ENCODE peak calls at places on chromosomes 3 and 15, in nine cellular contexts. One of them, this sample, is unnamed.

GRCh38 chr3:14203521-14204079 is 25.0 kb downstream of the LSM3 start:
- DNase-seq in upper lobe of right lung: no peak
- DNase-seq in thoracic aorta: no peak
- DNase-seq in heart right ventricle: peak; percentile 72
- DNase-seq in lower leg skin: peak; percentile 90
- DNase-seq in thyroid gland: peak; percentile 79
- DNase-seq in brain microvascular endothelial cell: peak; percentile 74
- DNase-seq in fibroblast of pulmonary artery: peak; percentile 92
- DNase-seq in HepG2: peak; percentile 64
- DNase-seq in this sample: peak; percentile 73

GRCh38 chr3:190385835-190386688 is 1.9 kb upstream of the CLDN16 start:
- DNase-seq in fibroblast of pulmonary artery: peak; percentile 97
- DNase-seq in upper lobe of right lung: no peak
- DNase-seq in brain microvascular endothelial cell: peak; percentile 97
- DNase-seq in thoracic aorta: no peak
- DNase-seq in thyroid gland: peak; percentile 27
- DNase-seq in heart right ventricle: no peak
- DNase-seq in lower leg skin: no peak
- DNase-seq in HepG2: peak; percentile 53
- DNase-seq in this sample: peak; percentile 90

GRCh38 chr3:79983063-79983561 is 215.3 kb upstream of the ROBO1 start:
- DNase-seq in fibroblast of pulmonary artery: no peak
- DNase-seq in upper lobe of right lung: no peak
- DNase-seq in brain microvascular endothelial cell: no peak
- DNase-seq in heart right ventricle: no peak
- DNase-seq in thyroid gland: no peak
- DNase-seq in thoracic aorta: no peak
- DNase-seq in lower leg skin: no peak
- DNase-seq in HepG2: no peak
- DNase-seq in this sample: no peak

GRCh38 chr15:68214838-68215234 is 9.7 kb upstream of the CALML4 start:
- DNase-seq in lower leg skin: peak; percentile 77
- DNase-seq in thoracic aorta: no peak
- DNase-seq in heart right ventricle: no peak
- DNase-seq in HepG2: no peak
- DNase-seq in brain microvascular endothelial cell: no peak
- DNase-seq in upper lobe of right lung: no peak
- DNase-seq in fibroblast of pulmonary artery: no peak
- DNase-seq in thyroid gland: no peak
- DNase-seq in this sample: no peak

GRCh38 chr3:44223274-44223673 is 18.4 kb upstream of the TOPAZ1 start:
- DNase-seq in lower leg skin: no peak
- DNase-seq in heart right ventricle: no peak
- DNase-seq in upper lobe of right lung: no peak
- DNase-seq in thoracic aorta: no peak
- DNase-seq in HepG2: no peak
- DNase-seq in brain microvascular endothelial cell: peak; percentile 16
- DNase-seq in thyroid gland: no peak
- DNase-seq in fibroblast of pulmonary artery: no peak
- DNase-seq in this sample: no peak

GRCh38 chr3:133125802-133126201 is 87.6 kb downstream of the TMEM108 start:
- DNase-seq in thyroid gland: no peak
- DNase-seq in heart right ventricle: no peak
- DNase-seq in upper lobe of right lung: no peak
- DNase-seq in fibroblast of pulmonary artery: no peak
- DNase-seq in thoracic aorta: no peak
- DNase-seq in brain microvascular endothelial cell: no peak
- DNase-seq in HepG2: no peak
- DNase-seq in lower leg skin: no peak
- DNase-seq in this sample: no peak

GRCh38 chr3:105496343-105496742 is 129.6 kb downstream of the ALCAM start:
- DNase-seq in thoracic aorta: no peak
- DNase-seq in HepG2: no peak
- DNase-seq in upper lobe of right lung: no peak
- DNase-seq in thyroid gland: no peak
- DNase-seq in brain microvascular endothelial cell: no peak
- DNase-seq in fibroblast of pulmonary artery: no peak
- DNase-seq in lower leg skin: no peak
- DNase-seq in heart right ventricle: no peak
- DNase-seq in this sample: no peak

GRCh38 chr3:119331661-119332060 is 37.5 kb downstream of the ARHGAP31 start:
- DNase-seq in fibroblast of pulmonary artery: peak; percentile 23
- DNase-seq in lower leg skin: no peak
- DNase-seq in thoracic aorta: no peak
- DNase-seq in heart right ventricle: no peak
- DNase-seq in upper lobe of right lung: no peak
- DNase-seq in brain microvascular endothelial cell: no peak
- DNase-seq in thyroid gland: peak; percentile 42
- DNase-seq in HepG2: no peak
- DNase-seq in this sample: no peak

GRCh38 chr3:180362081-180362480 is 239.9 kb upstream of the TTC14 start:
- DNase-seq in thoracic aorta: no peak
- DNase-seq in HepG2: no peak
- DNase-seq in fibroblast of pulmonary artery: no peak
- DNase-seq in upper lobe of right lung: no peak
- DNase-seq in lower leg skin: no peak
- DNase-seq in heart right ventricle: no peak
- DNase-seq in thyroid gland: no peak
- DNase-seq in brain microvascular endothelial cell: no peak
- DNase-seq in this sample: no peak

GRCh38 chr3:62873672-62874397 is 1.4 kb downstream of the CADPS start:
- DNase-seq in thyroid gland: peak; percentile 37
- DNase-seq in upper lobe of right lung: no peak
- DNase-seq in lower leg skin: no peak
- DNase-seq in HepG2: no peak
- DNase-seq in thoracic aorta: no peak
- DNase-seq in brain microvascular endothelial cell: no peak
- DNase-seq in fibroblast of pulmonary artery: no peak
- DNase-seq in heart right ventricle: peak; percentile 52
- DNase-seq in this sample: no peak

GRCh38 chr3:131091768-131092167 is 65.1 kb downstream of the NEK11 start:
- DNase-seq in fibroblast of pulmonary artery: no peak
- DNase-seq in brain microvascular endothelial cell: peak; percentile 28
- DNase-seq in HepG2: peak; percentile 8
- DNase-seq in heart right ventricle: no peak
- DNase-seq in upper lobe of right lung: no peak
- DNase-seq in thyroid gland: no peak
- DNase-seq in lower leg skin: no peak
- DNase-seq in thoracic aorta: no peak
- DNase-seq in this sample: no peak

GRCh38 chr15:70081612-70082011 is 16.1 kb downstream of the TLE3 start:
- DNase-seq in HepG2: no peak
- DNase-seq in upper lobe of right lung: no peak
- DNase-seq in fibroblast of pulmonary artery: no peak
- DNase-seq in brain microvascular endothelial cell: no peak
- DNase-seq in lower leg skin: no peak
- DNase-seq in thoracic aorta: no peak
- DNase-seq in thyroid gland: no peak
- DNase-seq in heart right ventricle: no peak
- DNase-seq in this sample: no peak
- H3K4me3 ChIP-seq in HepG2: no peak overlapping the region
- H3K4me3 ChIP-seq in upper lobe of right lung: no peak overlapping the region
- H3K4me3 ChIP-seq in fibroblast of pulmonary artery: no peak overlapping the region
- H3K4me3 ChIP-seq in brain microvascular endothelial cell: no peak overlapping the region
- H3K4me3 ChIP-seq in lower leg skin: no peak overlapping the region
- H3K4me3 ChIP-seq in thoracic aorta: no peak overlapping the region
- H3K4me3 ChIP-seq in thyroid gland: no peak overlapping the region
- H3K4me3 ChIP-seq in heart right ventricle: no peak overlapping the region
- H3K4me3 ChIP-seq in this sample: no peak overlapping the region

DNA sequence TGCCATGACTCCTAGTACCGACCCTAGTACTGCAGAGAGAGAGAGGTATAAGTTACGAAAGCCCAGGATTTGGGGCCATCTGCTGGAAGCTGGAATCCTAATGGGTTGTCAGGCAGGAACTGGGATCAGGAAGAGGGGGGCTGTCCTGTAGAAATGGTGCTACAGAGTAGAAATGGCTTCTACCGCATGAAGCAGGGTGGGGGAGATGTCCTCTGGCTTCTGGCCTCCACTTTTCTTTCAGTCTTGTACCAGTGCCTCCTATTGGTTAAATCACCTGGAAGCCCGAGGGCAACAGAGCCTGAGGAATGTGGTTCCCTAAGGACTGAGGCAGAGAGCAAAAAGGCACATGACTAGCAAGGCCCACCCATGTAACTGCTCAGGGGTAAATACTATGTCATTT is 20.4 kb upstream of the MITF start:
- DNase-seq in lower leg skin: no peak
- DNase-seq in upper lobe of right lung: no peak
- DNase-seq in fibroblast of pulmonary artery: no peak
- DNase-seq in brain microvascular endothelial cell: no peak
- DNase-seq in thyroid gland: no peak
- DNase-seq in HepG2: no peak
- DNase-seq in heart right ventricle: no peak
- DNase-seq in thoracic aorta: no peak
- DNase-seq in this sample: no peak
- TF ChIP-seq CTCF in lower leg skin: no peak
- TF ChIP-seq CTCF in upper lobe of right lung: no peak
- TF ChIP-seq CTCF in fibroblast of pulmonary artery: no peak
- TF ChIP-seq CTCF in brain microvascular endothelial cell: no peak
- TF ChIP-seq CTCF in thyroid gland: no peak
- TF ChIP-seq CTCF in HepG2: no peak
- TF ChIP-seq CTCF in heart right ventricle: no peak
- TF ChIP-seq CTCF in thoracic aorta: no peak
- TF ChIP-seq CTCF in this sample: no peak

GRCh38 chr3:27468283-27468886 is 15.8 kb downstream of the SLC4A7 start:
- DNase-seq in thoracic aorta: no peak
- DNase-seq in thyroid gland: no peak
- DNase-seq in lower leg skin: no peak
- DNase-seq in upper lobe of right lung: no peak
- DNase-seq in brain microvascular endothelial cell: no peak
- DNase-seq in heart right ventricle: no peak
- DNase-seq in HepG2: no peak
- DNase-seq in fibroblast of pulmonary artery: no peak
- DNase-seq in this sample: no peak

GRCh38 chr3:27467545-27467944 is 16.6 kb downstream of the SLC4A7 start:
- DNase-seq in upper lobe of right lung: no peak
- DNase-seq in heart right ventricle: no peak
- DNase-seq in brain microvascular endothelial cell: no peak
- DNase-seq in HepG2: peak; percentile 28
- DNase-seq in thyroid gland: no peak
- DNase-seq in fibroblast of pulmonary artery: peak; percentile 71
- DNase-seq in lower leg skin: no peak
- DNase-seq in thoracic aorta: no peak
- DNase-seq in this sample: no peak

GRCh38 chr3:27472166-27472565 is 12.0 kb downstream of the SLC4A7 start:
- DNase-seq in thoracic aorta: no peak
- DNase-seq in fibroblast of pulmonary artery: no peak
- DNase-seq in upper lobe of right lung: no peak
- DNase-seq in brain microvascular endothelial cell: no peak
- DNase-seq in thyroid gland: no peak
- DNase-seq in HepG2: no peak
- DNase-seq in heart right ventricle: no peak
- DNase-seq in lower leg skin: no peak
- DNase-seq in this sample: no peak
- H3K4me3 ChIP-seq in thoracic aorta: no peak overlapping the region
- H3K4me3 ChIP-seq in fibroblast of pulmonary artery: no peak overlapping the region
- H3K4me3 ChIP-seq in upper lobe of right lung: no peak overlapping the region
- H3K4me3 ChIP-seq in brain microvascular endothelial cell: no peak overlapping the region
- H3K4me3 ChIP-seq in thyroid gland: no peak overlapping the region
- H3K4me3 ChIP-seq in HepG2: no peak overlapping the region
- H3K4me3 ChIP-seq in heart right ventricle: no peak overlapping the region
- H3K4me3 ChIP-seq in lower leg skin: no peak overlapping the region
- H3K4me3 ChIP-seq in this sample: no peak overlapping the region

GRCh38 chr15:35755237-35755802 is 209.4 kb upstream of the DPH6 start:
- DNase-seq in heart right ventricle: no peak
- DNase-seq in fibroblast of pulmonary artery: no peak
- DNase-seq in brain microvascular endothelial cell: no peak
- DNase-seq in HepG2: no peak
- DNase-seq in thyroid gland: no peak
- DNase-seq in thoracic aorta: no peak
- DNase-seq in upper lobe of right lung: no peak
- DNase-seq in lower leg skin: no peak
- DNase-seq in this sample: peak; percentile 23

GRCh38 chr15:35750051-35750450 is 204.1 kb upstream of the DPH6 start:
- DNase-seq in thyroid gland: no peak
- DNase-seq in lower leg skin: no peak
- DNase-seq in brain microvascular endothelial cell: no peak
- DNase-seq in upper lobe of right lung: no peak
- DNase-seq in thoracic aorta: no peak
- DNase-seq in heart right ventricle: no peak
- DNase-seq in HepG2: no peak
- DNase-seq in fibroblast of pulmonary artery: no peak
- DNase-seq in this sample: no peak

GRCh38 chr15:35753486-35753885 is 207.5 kb upstream of the DPH6 start:
- DNase-seq in upper lobe of right lung: no peak
- DNase-seq in lower leg skin: no peak
- DNase-seq in HepG2: no peak
- DNase-seq in brain microvascular endothelial cell: no peak
- DNase-seq in thoracic aorta: no peak
- DNase-seq in fibroblast of pulmonary artery: peak; percentile 23
- DNase-seq in thyroid gland: no peak
- DNase-seq in heart right ventricle: no peak
- DNase-seq in this sample: peak; percentile 37

GRCh38 chr15:35751421-35752133 is 205.6 kb upstream of the DPH6 start:
- DNase-seq in heart right ventricle: peak; percentile 80
- DNase-seq in HepG2: peak; percentile 52
- DNase-seq in thyroid gland: peak; percentile 76
- DNase-seq in thoracic aorta: peak; percentile 23
- DNase-seq in brain microvascular endothelial cell: peak; percentile 72
- DNase-seq in upper lobe of right lung: no peak
- DNase-seq in lower leg skin: peak; percentile 86
- DNase-seq in fibroblast of pulmonary artery: peak; percentile 88
- DNase-seq in this sample: peak; percentile 28

GRCh38 chr15:35752134-35752466 is 206.1 kb upstream of the DPH6 start:
- DNase-seq in lower leg skin: no peak
- DNase-seq in upper lobe of right lung: no peak
- DNase-seq in HepG2: no peak
- DNase-seq in thyroid gland: no peak
- DNase-seq in brain microvascular endothelial cell: no peak
- DNase-seq in thoracic aorta: no peak
- DNase-seq in heart right ventricle: no peak
- DNase-seq in fibroblast of pulmonary artery: no peak
- DNase-seq in this sample: no peak
- TF ChIP-seq CTCF in lower leg skin: no peak
- TF ChIP-seq CTCF in upper lobe of right lung: no peak
- TF ChIP-seq CTCF in HepG2: no peak
- TF ChIP-seq CTCF in thyroid gland: no peak
- TF ChIP-seq CTCF in brain microvascular endothelial cell: no peak
- TF ChIP-seq CTCF in thoracic aorta: no peak
- TF ChIP-seq CTCF in heart right ventricle: no peak
- TF ChIP-seq CTCF in fibroblast of pulmonary artery: no peak
- TF ChIP-seq CTCF in this sample: no peak

This sample was measured in AG09309.